ENCODE peak calls at places on chromosomes 2 and 18, in six cellular contexts. T, C, N, P, B and R are unnamed samples. For H3K4me1, the result is how much of the 10 kb centered on the place peaks cover.

GRCh38 chr2:220315098-220315785 is 687.8 kb downstream of the SLC4A3 start:
- DNase-seq in N (no peak), B (no peak), P (no peak), C (peak), T (no peak), R (peak)

GRCh38 chr2:42090216-42090615 is 42.4 kb downstream of the PKDCC start:
- DNase-seq in B (no peak), N (no peak), P (no peak), C (no peak), T (no peak), R (no peak)

GRCh38 chr2:105950521-105951389 is 206.0 kb downstream of the NCK2 start:
- DNase-seq in T (no peak), P (no peak), B (no peak), N (no peak), C (peak), R (peak)

GRCh38 chr2:158967731-158968395 is 577 bp upstream of the TANC1 start:
- DNase-seq in T (peak), P (peak), C (peak), N (no peak), B (peak), R (peak)

GRCh38 chr2:128306081-128306930 is 12.4 kb downstream of the HS6ST1 start:
- DNase-seq in C (peak), P (peak), N (peak), T (peak), B (peak), R (peak)

GRCh38 chr2:132439703-132440398 is 23.2 kb downstream of the GPR39 start:
- DNase-seq in T (no peak), N (no peak), C (no peak), B (no peak), P (peak), R (peak)

GRCh38 chr2:68357608-68358337 is 7.3 kb upstream of the PLEK start:
- DNase-seq in T (no peak), N (no peak), C (peak), B (peak), P (peak), R (peak)

GRCh38 chr2:51734115-51734514 is 702.2 kb upstream of the NRXN1 start:
- DNase-seq in N (no peak), P (no peak), C (no peak), B (no peak), T (no peak), R (no peak)

GRCh38 chr2:36357506-36358316 is 2.1 kb downstream of the CRIM1 start:
- DNase-seq in B (peak), N (no peak), C (no peak), T (no peak), P (peak), R (peak)

GRCh38 chr2:151880586-151880985 is 52.4 kb upstream of the ARL5A start:
- DNase-seq in T (no peak), B (no peak), N (no peak), C (no peak), P (no peak), R (no peak)

GRCh38 chr2:238946586-238947242 is 98.8 kb downstream of the TWIST2 start:
- DNase-seq in N (no peak), B (no peak), T (peak), C (no peak), P (no peak), R (no peak)

GRCh38 chr2:121478996-121479735 is 51.5 kb upstream of the RNU4ATAC start:
- DNase-seq in B (no peak), T (no peak), P (no peak), C (no peak), N (no peak), R (no peak)

GRCh38 chr2:121476714-121477113 is 54.0 kb upstream of the RNU4ATAC start:
- DNase-seq in P (no peak), C (no peak), B (no peak), N (no peak), T (no peak), R (peak)

GRCh38 chr2:121483021-121483420 is 47.7 kb upstream of the RNU4ATAC start:
- DNase-seq in C (no peak), T (no peak), P (no peak), B (no peak), N (no peak), R (no peak)

GRCh38 chr2:121480826-121481225 is 49.9 kb upstream of the RNU4ATAC start:
- DNase-seq in T (no peak), N (no peak), C (peak), B (no peak), P (no peak), R (peak)

GRCh38 chr2:121479882-121480522 is 50.7 kb upstream of the RNU4ATAC start:
- DNase-seq in C (no peak), T (peak), B (peak), N (no peak), P (peak), R (peak)
- TF ChIP-seq CTCF in C (no peak), T (no peak), B (peak), N (peak), P (peak), R (peak)

DNA sequence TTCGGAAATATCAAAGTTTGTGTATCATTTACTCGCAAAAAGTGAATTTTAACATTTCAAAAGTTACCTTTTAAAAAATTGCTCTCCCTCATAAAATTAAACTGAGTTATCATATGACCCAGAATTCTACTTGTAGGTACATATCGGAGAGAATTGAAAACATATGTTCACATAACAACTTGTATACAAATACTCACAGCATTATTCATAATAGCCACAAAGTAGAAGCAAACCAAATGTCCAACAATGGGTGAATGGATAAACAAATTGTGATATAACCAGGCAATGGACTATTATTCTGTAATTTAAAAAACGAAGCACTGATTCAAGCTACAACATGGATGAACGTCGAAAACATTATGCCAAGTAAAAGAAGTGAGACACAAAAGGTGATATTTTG is 412.0 kb upstream of the TCF4 start:
- DNase-seq in C (no peak), B (no peak), N (no peak), T (no peak), P (no peak), R (no peak)
- H3K4me1 ChIP-seq in C (under half), B (under half), N (under half), T (under half), P (under half), R (under half)

DNA sequence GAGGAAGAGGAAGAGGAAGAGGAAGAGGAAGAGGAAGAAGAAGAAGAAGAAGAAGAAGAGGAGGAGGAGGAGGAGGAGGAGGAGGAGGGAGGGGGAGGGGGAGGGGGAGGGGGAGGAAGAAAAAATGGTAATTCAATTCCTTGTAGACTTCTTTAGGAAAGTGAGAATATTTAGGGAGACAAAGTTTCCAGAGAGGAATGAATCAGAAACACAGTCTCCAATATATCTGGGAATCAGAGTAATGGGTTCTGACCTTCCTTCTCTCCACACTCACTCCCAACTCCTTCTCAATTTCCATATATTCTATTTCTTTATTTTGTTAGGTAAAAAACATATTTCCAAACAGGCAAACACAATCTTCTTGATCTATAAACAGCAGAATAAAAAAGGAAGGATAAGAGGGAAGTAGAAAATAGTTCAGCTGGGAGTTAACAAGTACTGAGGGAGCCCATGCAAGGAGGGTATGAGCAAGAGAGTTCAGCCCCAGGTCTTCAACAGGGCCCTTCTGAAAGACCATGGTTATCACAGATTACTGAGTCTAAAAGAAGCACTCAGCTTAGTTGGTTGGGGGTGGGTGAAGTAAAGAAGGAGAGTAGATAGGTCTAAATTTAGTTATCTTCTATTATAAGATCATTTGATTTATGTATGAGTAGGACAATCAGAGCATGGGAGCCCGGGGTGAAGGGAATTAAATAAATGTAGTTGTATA is 480.8 kb downstream of the NRXN1 start:
- DNase-seq in C (no peak), B (no peak), P (no peak), T (no peak), N (no peak), R (no peak)
- H3K27ac ChIP-seq in C (no peak), B (no peak), P (no peak), T (no peak), N (no peak), R (peak)

DNA sequence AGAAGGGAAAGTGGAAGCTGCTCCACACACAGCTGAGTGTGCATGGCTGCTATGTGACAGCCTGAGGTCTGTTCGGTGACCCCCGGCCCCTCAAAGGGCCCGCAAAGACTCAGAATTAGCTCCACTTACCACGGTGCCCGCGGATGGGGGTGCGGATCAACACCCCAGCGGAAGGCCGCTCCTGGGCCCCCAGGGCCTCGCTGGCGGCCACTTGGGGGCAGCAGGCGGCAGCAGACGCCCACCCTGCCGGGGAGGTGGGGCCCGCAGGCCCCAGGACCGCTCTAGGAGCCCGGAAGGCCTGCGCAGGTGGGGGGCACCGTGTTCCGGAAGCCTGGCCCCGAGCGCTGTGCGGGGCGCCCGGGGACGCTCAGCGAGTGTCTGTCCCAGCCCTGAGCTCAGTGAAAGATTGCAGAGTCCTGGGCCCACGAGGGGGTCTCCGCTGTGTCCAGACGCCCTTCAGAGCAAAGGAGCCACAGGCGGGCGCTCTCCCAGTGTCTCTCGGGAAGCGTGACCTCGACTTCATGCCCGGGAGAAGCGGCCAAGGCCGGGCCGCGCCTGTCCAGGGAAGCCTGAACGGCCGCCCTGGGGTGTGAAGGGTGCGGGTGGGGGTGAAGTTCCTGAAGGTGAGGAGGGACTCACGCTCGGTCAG is 118.6 kb downstream of the VAPA start:
- DNase-seq in B (no peak), C (no peak), P (no peak), N (no peak), T (peak), R (peak)
- TF ChIP-seq CTCF in B (no peak), C (peak), P (no peak), N (no peak), T (no peak), R (peak)

GRCh38 chr2:230412369-230412706 is 3.7 kb upstream of the SP100 start:
- DNase-seq in P (no peak), B (no peak), T (no peak), N (no peak), C (no peak), R (no peak)

GRCh38 chr2:230411484-230412368 is 4.3 kb upstream of the SP100 start:
- DNase-seq in C (peak), P (peak), T (peak), B (peak), N (peak), R (peak)

GRCh38 chr2:230414302-230414701 is 1.7 kb upstream of the SP100 start:
- DNase-seq in T (no peak), C (no peak), B (no peak), P (no peak), N (no peak), R (no peak)

GRCh38 chr2:230412846-230413245 is 3.2 kb upstream of the SP100 start:
- DNase-seq in P (no peak), N (peak), B (no peak), C (no peak), T (no peak), R (no peak)

GRCh38 chr2:230413465-230413864 is 2.5 kb upstream of the SP100 start:
- DNase-seq in C (no peak), T (no peak), B (no peak), N (no peak), P (peak), R (no peak)
- H3K4me1 ChIP-seq in C (under half), T (under half), B (under half), N (under half), P (under half), R (under half)

GRCh38 chr18:28175047-28175929 is 1.6 kb downstream of the CDH2 start:
- DNase-seq in N (no peak), C (peak), P (peak), T (peak), B (no peak), R (peak)
- H3K27ac ChIP-seq in N (no peak), C (peak), P (peak), T (no peak), B (no peak), R (peak)